ENCODE peak calls at places on chromosome 18, in eight cellular contexts. Q is cardiac fibroblast, X is ovary, S is transverse colon, L is RWPE1, G is astrocyte of the spinal cord, W is upper lobe of right lung, R is GM10248. C is an unnamed sample.

GRCh38 chr18:57107141-57107832 is 39.6 kb upstream of the BOD1L2 start:
- DNase-seq in W (no peak), Q (peak), G (peak), L (peak), X (no peak), R (no peak), S (no peak), C (peak)

GRCh38 chr18:46452820-46453219 is 204.2 kb downstream of the LOXHD1 start:
- DNase-seq in S (no peak), R (no peak), W (no peak), G (peak), X (no peak), L (peak), Q (no peak), C (peak)

GRCh38 chr18:66395671-66396218 is 208.1 kb downstream of the CDH19 start:
- DNase-seq in L (no peak), X (no peak), R (no peak), S (no peak), Q (no peak), G (no peak), W (no peak), C (no peak)

GRCh38 chr18:68299906-68300305 is 415.0 kb downstream of the TMX3 start:
- DNase-seq in S (no peak), X (no peak), Q (no peak), L (peak), G (no peak), R (no peak), W (no peak), C (no peak)

GRCh38 chr18:54805571-54806334 is 22.5 kb upstream of the RAB27B start:
- DNase-seq in Q (peak), X (no peak), L (no peak), W (no peak), S (no peak), R (no peak), G (peak), C (peak)

GRCh38 chr18:66734451-66734850 is 130.6 kb upstream of the CDH19 start:
- DNase-seq in S (no peak), G (peak), X (no peak), W (no peak), Q (no peak), L (no peak), R (no peak), C (peak)

GRCh38 chr18:73948497-73948896 is 199.1 kb downstream of the FBXO15 start:
- DNase-seq in G (peak), X (no peak), R (no peak), Q (peak), L (no peak), W (no peak), S (no peak), C (peak)

GRCh38 chr18:63148449-63149199 is 170.9 kb downstream of the BCL2 start:
- DNase-seq in Q (peak), R (no peak), S (no peak), W (no peak), X (peak), G (peak), L (no peak), C (peak)

GRCh38 chr18:9428301-9428706 is 47.0 kb upstream of the RALBP1 start:
- DNase-seq in S (no peak), L (no peak), R (no peak), G (no peak), W (no peak), X (no peak), Q (no peak), C (no peak)

GRCh38 chr18:12637901-12638633 is 19.8 kb downstream of the SPIRE1 start:
- DNase-seq in L (no peak), G (no peak), X (no peak), W (no peak), S (no peak), R (no peak), Q (peak), C (no peak)

GRCh38 chr18:65093341-65093740 is 657.5 kb upstream of the CDH7 start:
- DNase-seq in L (no peak), Q (no peak), R (no peak), W (no peak), S (no peak), G (no peak), X (no peak), C (no peak)

GRCh38 chr18:3319399-3319798 is 57.5 kb downstream of the MYL12B start:
- DNase-seq in X (no peak), L (no peak), W (no peak), S (no peak), R (no peak), Q (no peak), G (no peak), C (peak)

GRCh38 chr18:59742325-59743111 is 45.3 kb upstream of the CCBE1 start:
- DNase-seq in X (no peak), R (no peak), L (no peak), G (peak), W (peak), S (no peak), Q (peak), C (peak)

GRCh38 chr18:44846450-44846849 is 165.8 kb downstream of the SETBP1 start:
- DNase-seq in S (no peak), R (no peak), L (no peak), G (no peak), Q (no peak), W (no peak), X (no peak), C (no peak)

GRCh38 chr18:22658318-22658717 is 240.6 kb upstream of the CTAGE1 start:
- DNase-seq in Q (no peak), L (no peak), S (no peak), R (no peak), W (no peak), X (no peak), G (no peak), C (no peak)

GRCh38 chr18:377088-377487 is 109.2 kb upstream of the THOC1 start:
- DNase-seq in S (no peak), L (no peak), X (no peak), W (no peak), R (no peak), G (no peak), Q (no peak), C (no peak)

GRCh38 chr18:57859314-57859713 is 56.2 kb upstream of the ATP8B1 start:
- DNase-seq in X (no peak), L (peak), R (peak), S (peak), Q (peak), W (no peak), G (peak), C (no peak)

GRCh38 chr18:49178736-49179135 is 228.0 kb upstream of the SMAD7 start:
- DNase-seq in Q (peak), L (no peak), R (no peak), X (no peak), W (no peak), G (peak), S (no peak), C (peak)

GRCh38 chr18:36372902-36373301 is 75.4 kb downstream of the FHOD3 start:
- DNase-seq in R (no peak), Q (peak), L (peak), G (peak), S (no peak), W (no peak), X (no peak), C (peak)
- TF ChIP-seq CTCF in R (peak), Q (peak), L (no peak), G (peak), S (no peak), W (no peak), X (no peak), C (no peak)

GRCh38 chr18:37019157-37019571 is 190.2 kb downstream of the KIAA1328 start:
- DNase-seq in S (no peak), R (no peak), X (no peak), L (peak), Q (peak), W (peak), G (peak), C (peak)
- TF ChIP-seq CTCF in S (peak), R (no peak), X (no peak), L (no peak), Q (peak), W (peak), G (peak), C (peak)

DNA sequence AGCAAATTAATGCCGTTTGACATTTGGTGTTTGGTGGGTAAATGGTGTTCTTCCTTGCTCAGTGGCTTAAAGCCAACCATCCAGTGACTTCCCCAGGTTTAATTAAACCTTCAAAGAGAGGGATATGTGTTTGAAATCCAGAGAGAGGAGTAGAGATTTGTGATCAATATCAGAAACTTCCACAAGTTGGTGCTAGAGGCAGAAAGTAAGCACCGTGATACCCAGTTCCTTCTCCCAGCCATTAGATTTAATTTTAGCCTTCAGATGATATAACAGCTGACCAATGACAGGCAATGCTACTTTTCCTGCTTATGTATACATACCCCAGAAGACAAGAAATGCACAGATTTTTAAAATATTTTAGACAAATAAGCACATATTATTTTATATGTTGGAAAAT is 398.5 kb downstream of the CDH2 start:
- DNase-seq in S (no peak), X (no peak), W (no peak), L (peak), G (peak), R (no peak), Q (peak), C (peak)
- TF ChIP-seq CTCF in S (no peak), X (no peak), W (no peak), L (peak), G (peak), R (no peak), Q (peak), C (peak)

DNA sequence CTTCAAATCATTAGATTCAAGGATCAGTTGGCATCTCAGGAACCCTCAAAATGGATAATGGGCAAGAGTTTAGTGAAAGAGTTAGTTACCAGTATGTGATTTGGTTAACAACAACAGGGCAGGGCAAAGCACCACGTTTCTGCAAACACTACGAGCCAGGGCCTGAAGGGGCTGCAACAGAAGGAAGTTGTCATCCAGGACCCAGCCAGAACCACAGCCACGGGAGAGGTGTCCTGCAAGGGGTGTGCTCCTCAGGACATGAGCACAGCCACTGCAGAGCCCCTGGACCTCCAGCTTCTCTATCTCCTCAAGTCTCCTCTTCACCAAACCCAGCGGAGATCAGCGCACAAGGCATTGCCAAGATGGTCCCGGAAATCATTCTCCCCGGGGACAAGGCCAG is 173.3 kb upstream of the PIEZO2 start:
- DNase-seq in S (no peak), G (no peak), R (no peak), Q (no peak), W (no peak), X (no peak), L (no peak), C (no peak)
- TF ChIP-seq CTCF in S (no peak), G (no peak), R (no peak), Q (peak), W (no peak), X (no peak), L (no peak), C (no peak)

GRCh38 chr18:26190506-26190905 is 35.7 kb upstream of the TAF4B start:
- DNase-seq in Q (no peak), L (no peak), X (no peak), W (no peak), S (peak), G (no peak), R (peak), C (no peak)

GRCh38 chr18:26181343-26181826 is 44.9 kb upstream of the TAF4B start:
- DNase-seq in R (no peak), L (no peak), G (no peak), W (no peak), Q (no peak), S (peak), X (no peak), C (no peak)

GRCh38 chr18:26185267-26185666 is 41.0 kb upstream of the TAF4B start:
- DNase-seq in L (peak), G (no peak), Q (no peak), S (no peak), X (no peak), W (no peak), R (no peak), C (no peak)
- TF ChIP-seq CTCF in L (peak), G (no peak), Q (no peak), S (no peak), X (no peak), W (peak), R (no peak), C (no peak)

C was measured in fibroblast of lung.